ENCODE peak calls at places on chromosomes 4 and X, in seven cellular contexts. One of them, this sample, is unnamed.

GRCh38 chr4:152032722-152033131 is 271.9 kb upstream of the GATB start:
- DNase-seq in pancreas: no peak
- DNase-seq in putamen: no peak
- DNase-seq in NCI-H1417: no peak
- DNase-seq in activated CD4-positive, alpha-beta memory T cell treated with anti-CD3 and anti-CD28 coated beads for 36 hours: no peak
- DNase-seq in A549: no peak
- DNase-seq in CD8-positive, alpha-beta T cell: no peak
- DNase-seq in this sample: no peak

GRCh38 chr4:7595883-7596535 is 161.3 kb upstream of the PSAPL1 start:
- DNase-seq in pancreas: no peak
- DNase-seq in activated CD4-positive, alpha-beta memory T cell treated with anti-CD3 and anti-CD28 coated beads for 36 hours: no peak
- DNase-seq in CD8-positive, alpha-beta T cell: no peak
- DNase-seq in NCI-H1417: no peak
- DNase-seq in A549: no peak
- DNase-seq in putamen: no peak
- DNase-seq in this sample: no peak

GRCh38 chrX:107731831-107732502 is 43.6 kb downstream of the TSC22D3 start:
- DNase-seq in activated CD4-positive, alpha-beta memory T cell treated with anti-CD3 and anti-CD28 coated beads for 36 hours: no peak
- DNase-seq in NCI-H1417: no peak
- DNase-seq in CD8-positive, alpha-beta T cell: no peak
- DNase-seq in pancreas: peak; percentile 93
- DNase-seq in putamen: peak; percentile 69
- DNase-seq in A549: peak; percentile 33
- DNase-seq in this sample: peak; percentile 52

GRCh38 chrX:11143931-11144678 is 33.0 kb downstream of the HCCS start:
- DNase-seq in A549: peak; percentile 49
- DNase-seq in activated CD4-positive, alpha-beta memory T cell treated with anti-CD3 and anti-CD28 coated beads for 36 hours: peak; percentile 36
- DNase-seq in CD8-positive, alpha-beta T cell: peak; percentile 58
- DNase-seq in NCI-H1417: peak; percentile 76
- DNase-seq in putamen: peak; percentile 66
- DNase-seq in pancreas: peak; percentile 42
- DNase-seq in this sample: peak; percentile 42

GRCh38 chrX:151970027-151970426 is 4.4 kb downstream of the GABRE start:
- DNase-seq in putamen: no peak
- DNase-seq in activated CD4-positive, alpha-beta memory T cell treated with anti-CD3 and anti-CD28 coated beads for 36 hours: no peak
- DNase-seq in CD8-positive, alpha-beta T cell: no peak
- DNase-seq in NCI-H1417: no peak
- DNase-seq in A549: no peak
- DNase-seq in pancreas: no peak
- DNase-seq in this sample: no peak

GRCh38 chrX:44913656-44914531 is 40.9 kb downstream of the KDM6A start:
- DNase-seq in A549: no peak
- DNase-seq in NCI-H1417: no peak
- DNase-seq in activated CD4-positive, alpha-beta memory T cell treated with anti-CD3 and anti-CD28 coated beads for 36 hours: no peak
- DNase-seq in pancreas: no peak
- DNase-seq in putamen: no peak
- DNase-seq in CD8-positive, alpha-beta T cell: no peak
- DNase-seq in this sample: no peak

GRCh38 chr4:147981305-147981704 is 249.4 kb downstream of the ARHGAP10 start:
- DNase-seq in A549: no peak
- DNase-seq in NCI-H1417: no peak
- DNase-seq in putamen: no peak
- DNase-seq in pancreas: no peak
- DNase-seq in activated CD4-positive, alpha-beta memory T cell treated with anti-CD3 and anti-CD28 coated beads for 36 hours: no peak
- DNase-seq in CD8-positive, alpha-beta T cell: no peak
- DNase-seq in this sample: no peak

GRCh38 chr4:104451573-104451972 is 43.1 kb downstream of the CXXC4 start:
- DNase-seq in pancreas: no peak
- DNase-seq in activated CD4-positive, alpha-beta memory T cell treated with anti-CD3 and anti-CD28 coated beads for 36 hours: no peak
- DNase-seq in NCI-H1417: no peak
- DNase-seq in putamen: peak; percentile 53
- DNase-seq in CD8-positive, alpha-beta T cell: no peak
- DNase-seq in A549: no peak
- DNase-seq in this sample: peak; percentile 38

GRCh38 chr4:2787230-2788100 is 5.4 kb upstream of the SH3BP2 start:
- DNase-seq in putamen: peak; percentile 45
- DNase-seq in CD8-positive, alpha-beta T cell: peak; percentile 49
- DNase-seq in A549: no peak
- DNase-seq in pancreas: peak; percentile 69
- DNase-seq in NCI-H1417: no peak
- DNase-seq in activated CD4-positive, alpha-beta memory T cell treated with anti-CD3 and anti-CD28 coated beads for 36 hours: peak; percentile 72
- DNase-seq in this sample: no peak

GRCh38 chrX:71623714-71624113 is 5.4 kb upstream of the CXCR3 start:
- DNase-seq in activated CD4-positive, alpha-beta memory T cell treated with anti-CD3 and anti-CD28 coated beads for 36 hours: peak; percentile 43
- DNase-seq in putamen: no peak
- DNase-seq in A549: no peak
- DNase-seq in NCI-H1417: no peak
- DNase-seq in CD8-positive, alpha-beta T cell: no peak
- DNase-seq in pancreas: no peak
- DNase-seq in this sample: no peak

GRCh38 chrX:69072486-69073006 is 92.7 kb downstream of the PJA1 start:
- DNase-seq in putamen: no peak
- DNase-seq in NCI-H1417: no peak
- DNase-seq in CD8-positive, alpha-beta T cell: no peak
- DNase-seq in activated CD4-positive, alpha-beta memory T cell treated with anti-CD3 and anti-CD28 coated beads for 36 hours: no peak
- DNase-seq in A549: no peak
- DNase-seq in pancreas: no peak
- DNase-seq in this sample: no peak

GRCh38 chrX:65582450-65583082 is 48.0 kb upstream of the LAS1L start:
- DNase-seq in pancreas: no peak
- DNase-seq in NCI-H1417: no peak
- DNase-seq in CD8-positive, alpha-beta T cell: no peak
- DNase-seq in A549: no peak
- DNase-seq in putamen: no peak
- DNase-seq in activated CD4-positive, alpha-beta memory T cell treated with anti-CD3 and anti-CD28 coated beads for 36 hours: no peak
- DNase-seq in this sample: peak; percentile 5

GRCh38 chr4:137664416-137664815 is 132.1 kb upstream of the PCDH18 start:
- DNase-seq in A549: no peak
- DNase-seq in putamen: no peak
- DNase-seq in CD8-positive, alpha-beta T cell: no peak
- DNase-seq in pancreas: no peak
- DNase-seq in activated CD4-positive, alpha-beta memory T cell treated with anti-CD3 and anti-CD28 coated beads for 36 hours: no peak
- DNase-seq in NCI-H1417: no peak
- DNase-seq in this sample: no peak

GRCh38 chr4:35087216-35087615 is 1157.1 kb downstream of the ARAP2 start:
- DNase-seq in putamen: no peak
- DNase-seq in activated CD4-positive, alpha-beta memory T cell treated with anti-CD3 and anti-CD28 coated beads for 36 hours: no peak
- DNase-seq in NCI-H1417: peak; percentile 39
- DNase-seq in pancreas: no peak
- DNase-seq in A549: no peak
- DNase-seq in CD8-positive, alpha-beta T cell: no peak
- DNase-seq in this sample: peak; percentile 12

GRCh38 chr4:8310306-8310705 is 40.8 kb downstream of the HTRA3 start:
- DNase-seq in putamen: no peak
- DNase-seq in CD8-positive, alpha-beta T cell: no peak
- DNase-seq in pancreas: no peak
- DNase-seq in A549: no peak
- DNase-seq in NCI-H1417: no peak
- DNase-seq in activated CD4-positive, alpha-beta memory T cell treated with anti-CD3 and anti-CD28 coated beads for 36 hours: no peak
- DNase-seq in this sample: no peak

GRCh38 chr4:21953653-21954052 is 5.1 kb upstream of the KCNIP4 start:
- DNase-seq in activated CD4-positive, alpha-beta memory T cell treated with anti-CD3 and anti-CD28 coated beads for 36 hours: no peak
- DNase-seq in pancreas: no peak
- DNase-seq in putamen: no peak
- DNase-seq in A549: no peak
- DNase-seq in CD8-positive, alpha-beta T cell: no peak
- DNase-seq in NCI-H1417: no peak
- DNase-seq in this sample: no peak

This sample was measured in DMS153.